ENCODE peak calls at places on chromosomes 4 and X, in five cellular contexts. U is neuronal stem cell, Y is IMR-90, N is H1, X is H9. W is an unnamed sample.

GRCh38 chr4:128287159-128287870 is at the start of gene PGRMC2:
- DNase-seq in U (peak), Y (peak), N (peak), X (peak), W (no peak)

GRCh38 chr4:37434469-37434868 is 189.9 kb downstream of the NWD2 start:
- DNase-seq in U (no peak), Y (peak), N (no peak), X (no peak), W (no peak)

GRCh38 chr4:3346146-3346545 is 53.3 kb downstream of the RGS12 start:
- DNase-seq in U (peak), Y (peak), N (no peak), X (no peak), W (peak)

GRCh38 chrX:2577844-2578444 is 77.2 kb upstream of the DHRSX start:
- DNase-seq in U (no peak), Y (no peak), N (no peak), X (no peak), W (peak)

GRCh38 chr4:13704020-13704419 is 76.5 kb upstream of the BOD1L1 start:
- DNase-seq in U (no peak), Y (no peak), N (no peak), X (no peak), W (no peak)

GRCh38 chrX:120755066-120755846 is 120.4 kb downstream of the CT47B1 start:
- DNase-seq in U (no peak), Y (no peak), N (no peak), X (no peak), W (no peak)

GRCh38 chrX:68945081-68945602 is 116.3 kb downstream of the EFNB1 start:
- DNase-seq in U (no peak), Y (no peak), N (no peak), X (no peak), W (no peak)

GRCh38 chrX:135707880-135708279 is 5.6 kb upstream of the CT45A1 start:
- DNase-seq in U (no peak), Y (no peak), N (peak), X (peak), W (no peak)

GRCh38 chr4:161702287-161702686 is 461.5 kb downstream of the FSTL5 start:
- DNase-seq in U (no peak), Y (no peak), N (no peak), X (no peak), W (no peak)

GRCh38 chr4:96352051-96352517 is 512.2 kb downstream of the PDHA2 start:
- DNase-seq in U (peak), Y (no peak), N (peak), X (peak), W (no peak)

GRCh38 chr4:151481813-151482212 is 72.8 kb downstream of the FHIP1A start:
- DNase-seq in U (no peak), Y (no peak), N (no peak), X (no peak), W (no peak)

GRCh38 chr4:6362896-6363295 is 93.2 kb downstream of the WFS1 start:
- DNase-seq in U (peak), Y (peak), N (peak), X (peak), W (peak)

GRCh38 chr4:29073571-29073970 is 1646.6 kb upstream of the PCDH7 start:
- DNase-seq in U (no peak), Y (no peak), N (no peak), X (no peak), W (no peak)

GRCh38 chr4:90419124-90419711 is 292.0 kb downstream of the CCSER1 start:
- DNase-seq in U (peak), Y (peak), N (no peak), X (no peak), W (no peak)

GRCh38 chrX:39760930-39761329 is 336.8 kb downstream of the BCOR start:
- DNase-seq in U (no peak), Y (no peak), N (no peak), X (no peak), W (no peak)

GRCh38 chrX:106707771-106708454 is 18.6 kb upstream of the RNF128 start:
- DNase-seq in U (no peak), Y (peak), N (no peak), X (no peak), W (no peak)

GRCh38 chrX:149494844-149495565 is 10.1 kb downstream of the IDS start:
- DNase-seq in U (no peak), Y (no peak), N (no peak), X (no peak), W (no peak)

GRCh38 chr4:58940167-58940566 is 1830.0 kb upstream of the IGFBP7 start:
- DNase-seq in U (no peak), Y (no peak), N (no peak), X (no peak), W (no peak)

GRCh38 chr4:147334478-147334877 is 146.4 kb upstream of the EDNRA start:
- DNase-seq in U (no peak), Y (peak), N (no peak), X (no peak), W (no peak)

GRCh38 chrX:54357414-54358377 is at the start of gene WNK3:
- DNase-seq in U (peak), Y (peak), N (peak), X (peak), W (peak)

GRCh38 chrX:23386726-23387125 is 52.1 kb downstream of the PTCHD1 start:
- DNase-seq in U (no peak), Y (no peak), N (no peak), X (no peak), W (no peak)

GRCh38 chr4:126708716-126709115 is 924.0 kb upstream of the INTU start:
- DNase-seq in U (no peak), Y (no peak), N (no peak), X (no peak), W (no peak)

GRCh38 chr4:121696641-121697461 is at the start of gene ANXA5:
- DNase-seq in U (peak), Y (peak), N (peak), X (peak), W (peak)

GRCh38 chr4:61786226-61786625 is 586.1 kb downstream of the ADGRL3 start:
- DNase-seq in U (no peak), Y (no peak), N (no peak), X (no peak), W (no peak)

GRCh38 chr4:3729885-3730226 is 36.3 kb upstream of the ADRA2C start:
- DNase-seq in U (no peak), Y (no peak), N (no peak), X (peak), W (no peak)

GRCh38 chrX:27463187-27463586 is at the start of gene PPP4R3C:
- DNase-seq in U (no peak), Y (no peak), N (no peak), X (no peak), W (no peak)

GRCh38 chrX:137999542-137999941 is 433.6 kb downstream of the ZIC3 start:
- DNase-seq in U (no peak), Y (no peak), N (no peak), X (no peak), W (no peak)

GRCh38 chrX:120147537-120147936 is 10.9 kb upstream of the RHOXF2 start:
- DNase-seq in U (no peak), Y (no peak), N (no peak), X (no peak), W (no peak)

GRCh38 chr4:82708982-82709381 is 89.6 kb downstream of the SCD5 start:
- DNase-seq in U (no peak), Y (no peak), N (no peak), X (no peak), W (no peak)

GRCh38 chr4:82710202-82710929 is 88.2 kb downstream of the SCD5 start:
- DNase-seq in U (no peak), Y (no peak), N (no peak), X (peak), W (no peak)

GRCh38 chr4:82715731-82716617 is 82.6 kb downstream of the SCD5 start:
- DNase-seq in U (no peak), Y (peak), N (no peak), X (no peak), W (peak)

GRCh38 chr4:82713856-82714255 is 84.7 kb downstream of the SCD5 start:
- DNase-seq in U (no peak), Y (peak), N (no peak), X (no peak), W (peak)

GRCh38 chr4:82711158-82711785 is 87.3 kb downstream of the SCD5 start:
- DNase-seq in U (no peak), Y (no peak), N (no peak), X (no peak), W (no peak)
- H4K91ac ChIP-seq in U (no peak), Y (no peak), N (no peak), X (no peak), W (no peak)

GRCh38 chrX:17038277-17038676 is 91.8 kb downstream of the REPS2 start:
- DNase-seq in U (no peak), Y (no peak), N (no peak), X (no peak), W (no peak)
- H2BK120ac ChIP-seq in U (no peak), Y (no peak), N (no peak), X (no peak), W (no peak)

GRCh38 chr4:137238456-137238855 is 293.8 kb downstream of the PCDH18 start:
- DNase-seq in U (no peak), Y (no peak), N (no peak), X (no peak), W (no peak)
- H4K91ac ChIP-seq in U (no peak), Y (no peak), N (no peak), X (no peak), W (no peak)

GRCh38 chr4:123826896-123827295 is 430.3 kb downstream of the SPRY1 start:
- DNase-seq in U (no peak), Y (peak), N (no peak), X (no peak), W (peak)
- H2BK120ac ChIP-seq in U (no peak), Y (peak), N (no peak), X (no peak), W (no peak)

DNA sequence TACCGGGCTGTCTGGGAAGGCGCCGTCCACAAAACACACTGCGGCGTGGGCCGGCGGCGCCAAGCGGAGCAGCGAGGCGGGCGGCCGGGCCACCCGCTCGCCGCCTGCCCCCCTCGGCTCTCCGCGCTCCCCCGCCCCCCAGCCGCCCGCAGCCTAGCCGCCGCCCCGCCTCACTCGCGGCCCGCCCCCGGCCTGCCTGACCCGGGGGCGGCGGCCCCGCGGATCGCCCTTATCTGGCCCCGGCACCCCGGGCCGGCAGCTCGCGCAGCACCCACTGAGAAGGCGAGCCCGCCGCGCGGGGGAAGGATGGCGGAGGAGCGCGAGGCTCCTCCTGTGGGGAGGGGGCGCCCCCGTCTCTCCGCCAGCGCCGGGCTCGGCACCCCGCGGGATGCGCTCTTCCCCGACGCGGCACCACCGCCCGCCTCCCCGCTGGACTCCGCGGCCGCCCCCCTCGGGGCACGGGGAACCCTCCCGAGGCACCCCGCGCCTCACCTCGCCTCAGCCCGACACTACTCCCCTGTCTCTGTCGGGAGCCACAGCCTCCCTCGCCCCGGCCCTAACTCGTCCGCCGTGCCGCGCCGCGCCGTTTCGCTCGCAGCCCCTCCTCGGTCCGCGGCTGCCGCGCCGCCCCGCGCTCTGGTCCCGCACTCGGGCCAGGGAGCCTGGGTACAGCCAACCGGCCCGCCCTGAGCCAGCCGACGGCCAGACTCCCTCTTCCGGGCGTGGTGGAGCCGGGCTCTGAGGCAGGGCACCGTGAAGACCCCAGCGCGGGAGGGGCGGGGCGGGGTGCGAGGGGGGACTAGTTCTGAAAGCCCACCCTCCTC is 564 bp downstream of the ATP11C start:
- DNase-seq in U (no peak), Y (peak), N (no peak), X (no peak), W (peak)
- H4K91ac ChIP-seq in U (no peak), Y (peak), N (no peak), X (no peak), W (peak)

DNA sequence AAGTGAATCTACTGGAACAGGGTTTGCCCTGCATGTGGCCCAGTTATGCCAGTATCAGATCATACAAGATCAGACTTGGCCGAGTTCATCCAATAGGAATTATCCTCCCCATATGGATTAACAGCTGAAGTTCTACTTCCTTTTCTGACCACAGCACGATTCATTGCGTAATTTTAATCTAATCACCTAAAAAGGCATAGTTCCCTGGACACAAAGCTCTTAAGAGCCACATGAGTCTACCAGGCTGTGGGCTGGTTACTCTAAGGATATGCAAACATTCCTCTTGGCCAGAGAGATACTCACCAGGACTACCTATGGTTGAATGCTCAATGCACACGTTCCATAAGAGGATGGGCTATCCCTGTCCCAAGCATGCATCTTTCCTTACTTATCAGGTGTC is 46.9 kb downstream of the CHST7 start:
- DNase-seq in U (no peak), Y (no peak), N (no peak), X (no peak), W (no peak)
- H2BK120ac ChIP-seq in U (no peak), Y (no peak), N (no peak), X (no peak), W (no peak)

GRCh38 chr4:39433878-39434492 is 24.7 kb downstream of the RPL9 start:
- DNase-seq in U (no peak), Y (no peak), N (no peak), X (no peak), W (no peak)

GRCh38 chr4:39441593-39441992 is 17.1 kb downstream of the RPL9 start:
- DNase-seq in U (no peak), Y (no peak), N (no peak), X (no peak), W (no peak)

GRCh38 chr4:39435875-39436563 is 22.7 kb downstream of the RPL9 start:
- DNase-seq in U (no peak), Y (no peak), N (no peak), X (no peak), W (peak)
- H4K91ac ChIP-seq in U (no peak), Y (no peak), N (no peak), X (no peak), W (no peak)

GRCh38 chrX:55867708-55868107 is 150.2 kb downstream of the RRAGB start:
- DNase-seq in U (no peak), Y (no peak), N (no peak), X (no peak), W (no peak)
- H2BK120ac ChIP-seq in U (no peak), Y (no peak), N (no peak), X (no peak), W (no peak)

GRCh38 chr4:1285790-1286553 is 3.7 kb upstream of the MAEA start:
- DNase-seq in U (no peak), Y (peak), N (no peak), X (peak), W (peak)
- H4K91ac ChIP-seq in U (peak), Y (no peak), N (no peak), X (no peak), W (no peak)